ENCODE peak calls at places on chromosomes 7 and 10, in four cellular contexts. E is Peyer's patch, M is cardiac fibroblast, J is nephron progenitor cell. U is an unnamed sample.

GRCh38 chr7:66110861-66111260 is 3.8 kb upstream of the CRCP start:
- DNase-seq in J (no peak), M (peak), E (no peak), U (no peak)

GRCh38 chr7:138887872-138888656 is 90.1 kb upstream of the ATP6V0A4 start:
- DNase-seq in J (no peak), E (no peak), M (no peak), U (no peak)

GRCh38 chr10:71383972-71384687 is 12.6 kb upstream of the CDH23 start:
- DNase-seq in M (peak), E (peak), J (peak), U (peak)

GRCh38 chr7:151424799-151425198 is 15.0 kb upstream of the WDR86 start:
- DNase-seq in J (no peak), M (peak), E (no peak), U (no peak)

GRCh38 chr10:84563868-84564267 is 235.5 kb downstream of the CCSER2 start:
- DNase-seq in E (no peak), J (no peak), M (no peak), U (no peak)

GRCh38 chr7:109126404-109127050 is 556.9 kb downstream of the DNAJB9 start:
- DNase-seq in E (no peak), M (peak), J (no peak), U (no peak)

GRCh38 chr7:43479042-43479441 is 103.9 kb upstream of the STK17A start:
- DNase-seq in E (no peak), M (no peak), J (no peak), U (no peak)

GRCh38 chr10:96244354-96244753 is 27.0 kb downstream of the BLNK start:
- DNase-seq in E (no peak), M (no peak), J (no peak), U (no peak)

GRCh38 chr7:106346678-106347217 is 62.0 kb upstream of the NAMPT start:
- DNase-seq in E (no peak), M (peak), J (no peak), U (no peak)

GRCh38 chr7:38222481-38223096 is 44.5 kb downstream of the STARD3NL start:
- DNase-seq in E (no peak), M (peak), J (no peak), U (no peak)

GRCh38 chr10:29131952-29132820 is 156.7 kb upstream of the LYZL1 start:
- DNase-seq in E (no peak), J (no peak), M (peak), U (no peak)

GRCh38 chr7:46387646-46388045 is 466.6 kb upstream of the IGFBP3 start:
- DNase-seq in M (peak), J (no peak), E (no peak), U (no peak)

DNA sequence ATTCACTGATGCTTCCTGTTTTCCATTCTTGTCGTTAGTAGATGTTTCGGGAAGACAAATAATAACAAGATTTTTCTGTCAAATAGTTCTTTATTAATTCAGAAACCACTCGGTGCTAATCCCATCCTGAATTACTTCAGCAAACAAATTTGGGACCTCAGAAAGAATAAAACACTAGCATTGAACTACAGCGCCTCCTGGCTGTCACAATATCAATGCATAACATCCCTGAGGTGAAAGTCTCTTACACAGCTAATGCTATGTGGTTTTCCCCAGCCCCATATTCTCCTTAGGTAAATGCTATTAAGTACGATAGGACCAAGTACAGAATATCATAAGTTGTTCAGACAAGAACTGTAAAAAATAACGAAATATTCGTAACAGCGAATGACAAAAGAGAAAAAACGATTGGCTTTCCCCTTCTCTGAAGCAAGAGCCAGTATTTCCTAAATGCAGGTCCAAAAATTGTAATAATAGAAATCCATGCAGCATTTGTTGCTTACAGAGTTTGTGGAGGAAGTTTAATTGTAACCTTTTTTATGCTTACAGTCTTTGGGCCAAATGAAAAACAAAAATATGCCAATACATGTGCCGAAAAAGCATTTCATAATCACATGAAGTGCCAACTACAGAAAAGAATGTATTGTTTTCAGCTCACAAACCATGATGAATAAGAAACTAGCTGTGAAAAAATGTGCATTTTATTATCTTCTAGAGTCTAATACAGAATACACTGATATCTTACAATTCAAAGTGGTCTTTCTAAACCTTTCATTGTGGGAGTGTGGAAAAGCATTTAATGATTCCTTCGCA is 47.3 kb downstream of the MYPN start:
- DNase-seq in J (peak), M (peak), E (no peak), U (no peak)
- TF ChIP-seq CTCF in J (peak), M (peak), E (peak), U (peak)

GRCh38 chr7:135165862-135166261 is 4.6 kb downstream of the CYREN start:
- DNase-seq in J (no peak), E (no peak), M (no peak), U (no peak)

GRCh38 chr7:135161669-135162068 is 8.8 kb downstream of the CYREN start:
- DNase-seq in E (no peak), J (no peak), M (no peak), U (no peak)

GRCh38 chr7:135166338-135166989 is 4.0 kb downstream of the CYREN start:
- DNase-seq in E (no peak), M (no peak), J (no peak), U (no peak)

GRCh38 chr7:135162382-135163001 is 8.0 kb downstream of the CYREN start:
- DNase-seq in E (no peak), J (no peak), M (no peak), U (no peak)

DNA sequence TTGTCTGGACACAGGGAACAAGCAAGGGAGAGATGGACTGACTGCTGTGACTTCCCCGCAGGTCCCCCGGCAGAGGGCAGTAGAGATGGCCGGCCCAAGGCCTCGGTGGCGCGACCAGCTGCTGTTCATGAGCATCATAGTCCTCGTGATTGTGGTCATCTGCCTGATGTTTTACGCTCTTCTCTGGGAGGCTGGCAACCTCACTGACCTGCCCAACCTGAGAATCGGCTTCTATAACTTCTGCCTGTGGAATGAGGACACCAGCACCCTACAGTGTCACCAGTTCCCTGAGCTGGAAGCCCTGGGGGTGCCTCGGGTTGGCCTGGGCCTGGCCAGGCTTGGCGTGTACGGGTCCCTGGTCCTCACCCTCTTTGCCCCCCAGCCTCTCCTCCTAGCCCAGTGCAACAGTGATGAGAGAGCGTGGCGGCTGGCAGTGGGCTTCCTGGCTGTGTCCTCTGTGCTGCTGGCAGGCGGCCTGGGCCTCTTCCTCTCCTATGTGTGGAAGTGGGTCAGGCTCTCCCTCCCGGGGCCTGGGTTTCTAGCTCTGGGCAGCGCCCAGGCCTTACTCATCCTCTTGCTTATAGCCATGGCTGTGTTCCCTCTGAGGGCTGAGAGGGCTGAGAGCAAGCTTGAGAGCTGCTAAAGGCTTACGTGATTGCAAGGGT is 6.0 kb downstream of the CYREN start:
- DNase-seq in M (no peak), E (no peak), J (no peak), U (no peak)
- TF ChIP-seq CTCF in M (peak), E (no peak), J (no peak), U (no peak)

DNA sequence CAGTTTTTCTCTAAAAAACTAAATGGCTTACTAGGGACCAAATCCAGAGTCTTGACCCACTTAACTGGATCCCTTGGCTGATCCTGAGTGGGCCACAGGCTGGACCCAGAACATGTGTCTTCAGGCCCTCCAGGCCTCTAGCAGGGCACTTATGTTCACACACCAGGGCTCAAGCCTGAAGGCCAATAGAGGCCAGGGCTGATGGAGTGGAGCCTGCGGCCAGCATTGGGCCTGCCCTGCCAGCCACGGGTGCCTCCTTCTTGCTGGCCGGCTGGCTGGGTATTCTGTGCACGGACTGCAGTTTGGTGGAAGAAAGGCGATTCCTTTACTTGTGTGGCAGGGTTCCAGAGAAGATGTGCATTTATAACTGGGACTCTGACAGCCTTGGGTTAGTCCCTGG is 103.0 kb upstream of the ZNF32 start:
- DNase-seq in M (no peak), E (no peak), J (no peak), U (no peak)
- TF ChIP-seq CTCF in M (no peak), E (no peak), J (no peak), U (no peak)

DNA sequence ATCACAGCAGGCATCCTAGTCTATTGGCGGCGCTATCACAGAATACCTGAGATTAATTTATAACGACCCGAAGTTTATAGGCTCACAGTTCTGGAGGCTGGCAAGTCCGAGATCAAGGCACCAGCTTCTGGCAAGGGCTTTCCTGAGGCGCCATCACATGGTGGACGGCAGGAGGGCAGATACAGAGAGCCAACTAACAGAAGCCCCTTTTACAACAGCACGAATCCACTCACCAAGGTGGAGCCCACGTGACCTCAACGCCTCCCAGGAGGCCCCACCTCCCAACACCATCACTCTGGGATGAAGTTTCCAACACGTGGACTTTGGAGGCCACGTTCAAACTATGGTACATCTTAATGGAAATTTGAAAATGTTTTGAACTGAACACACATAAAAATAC is 255.3 kb downstream of the ELFN1 start:
- DNase-seq in J (no peak), M (no peak), E (no peak), U (no peak)
- TF ChIP-seq CTCF in J (no peak), M (no peak), E (no peak), U (no peak)

DNA sequence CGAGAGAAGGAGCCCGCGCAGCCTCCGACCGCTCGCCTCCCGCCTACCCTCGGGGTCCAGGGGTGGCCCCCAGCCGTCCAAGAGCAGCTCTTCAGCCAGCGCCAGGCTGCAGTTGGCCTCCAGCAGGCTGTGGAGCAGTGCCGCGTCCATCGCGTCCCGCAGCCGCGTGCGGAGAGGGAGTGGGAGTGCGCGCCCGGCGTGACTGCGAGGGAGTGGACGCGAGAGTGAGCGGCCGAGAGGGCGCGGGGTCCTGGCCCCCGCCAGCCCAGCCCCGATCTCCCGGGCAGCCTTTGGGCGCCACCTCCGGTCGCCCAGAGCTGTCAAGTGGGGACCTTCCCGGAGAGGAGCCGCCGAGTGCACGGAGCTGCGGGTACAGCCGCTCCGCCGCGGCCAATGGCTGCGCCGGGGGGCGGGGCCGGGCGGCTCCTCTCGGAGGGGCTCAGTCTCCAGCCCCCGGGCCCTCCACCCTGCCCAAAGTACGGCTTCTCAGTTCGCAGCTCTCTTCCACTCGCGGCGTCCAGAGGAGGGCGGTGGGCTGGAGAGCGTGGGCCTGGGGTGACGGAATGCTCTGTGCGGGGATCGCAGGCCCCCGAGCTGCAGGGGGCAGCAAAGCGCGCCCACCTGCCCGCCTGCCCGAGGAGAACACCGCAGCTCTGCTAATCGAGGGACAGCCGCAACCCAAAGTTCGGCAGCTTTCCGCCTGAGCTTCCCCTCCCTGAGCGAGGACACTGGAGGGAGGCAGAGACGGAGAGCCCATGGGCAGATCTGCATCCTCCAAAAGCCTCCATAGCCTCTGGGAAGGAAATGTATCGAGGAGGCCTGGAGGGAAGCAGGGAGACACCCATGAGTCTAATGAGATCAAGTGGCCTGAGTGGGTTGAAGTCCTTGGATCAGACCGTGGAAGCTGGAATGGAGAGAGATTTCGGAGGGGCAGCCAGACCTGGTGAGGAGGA is at the start of gene CRHR2:
- DNase-seq in E (no peak), J (peak), M (no peak), U (peak)
- TF ChIP-seq CTCF in E (no peak), J (peak), M (peak), U (peak)

GRCh38 chr7:84640637-84641036 is 446.0 kb upstream of the SEMA3A start:
- DNase-seq in M (no peak), E (no peak), J (no peak), U (no peak)
- TF ChIP-seq CTCF in M (no peak), E (no peak), J (no peak), U (no peak)